ENCODE peak calls at places on chromosomes 5 and 9, in five cellular contexts. T is activated T-cell treated with anti-CD3 and anti-CD28 coated beads, Interleukin-2, amount 50 U/mL, for 72 hours; K is heart left ventricle; R is CD8-positive, alpha-beta T cell; C is stimulated activated CD4-positive, alpha-beta T cell treated with anti-CD3 and anti-CD28 coated beads, Interleukin-1b, Interleukin-23, amount 100 ng/mL, for 24 hours. L is an unnamed sample.

GRCh38 chr5:178413992-178414391 is 176.2 kb downstream of the COL23A1 start:
- DNase-seq in C (no peak), T (no peak), K (no peak), R (no peak), L (no peak)

GRCh38 chr5:1883120-1883924 is 597 bp upstream of the IRX4 start:
- DNase-seq in C (no peak), K (peak; percentile 58), R (no peak), T (no peak), L (no peak)

GRCh38 chr5:179699640-179700298 is 1.0 kb downstream of the CANX start:
- DNase-seq in K (no peak), R (peak; percentile 13), T (peak; percentile 68), C (no peak), L (no peak)

GRCh38 chr9:111897831-111898144 is 1.2 kb downstream of the UGCG start:
- DNase-seq in R (peak; percentile 8), K (no peak), T (no peak), C (no peak), L (peak; percentile 39)

GRCh38 chr5:85000671-85001070 is 616.0 kb upstream of the EDIL3 start:
- DNase-seq in C (no peak), K (no peak), T (no peak), R (no peak), L (no peak)

GRCh38 chr9:90815183-90815943 is 13.7 kb downstream of the SYK start:
- DNase-seq in R (no peak), K (no peak), T (no peak), C (peak; percentile 4), L (no peak)

GRCh38 chr9:134152022-134152448 is 12.3 kb downstream of the RNU6ATAC start:
- DNase-seq in T (no peak), C (no peak), R (no peak), K (no peak), L (no peak)

GRCh38 chr5:40437452-40437861 is 242.3 kb upstream of the PTGER4 start:
- DNase-seq in K (no peak), T (peak; percentile 60), R (peak; percentile 20), C (no peak), L (no peak)

GRCh38 chr9:6938873-6939272 is 181.1 kb downstream of the KDM4C start:
- DNase-seq in T (no peak), C (no peak), K (no peak), R (no peak), L (no peak)

GRCh38 chr5:157994906-157995519 is 136.1 kb upstream of the CLINT1 start:
- DNase-seq in K (peak; percentile 73), R (peak; percentile 26), C (peak; percentile 28), T (peak; percentile 53), L (peak; percentile 66)

GRCh38 chr9:124696101-124696500 is 75.0 kb downstream of the NR6A1 start:
- DNase-seq in K (no peak), T (no peak), C (no peak), R (no peak), L (no peak)

GRCh38 chr5:78597068-78597857 is 51.3 kb downstream of the LHFPL2 start:
- DNase-seq in K (no peak), C (no peak), R (no peak), T (no peak), L (no peak)

GRCh38 chr5:109152565-109152964 is 257.2 kb downstream of the PJA2 start:
- DNase-seq in K (no peak), T (no peak), C (no peak), R (no peak), L (no peak)

GRCh38 chr5:129541648-129542251 is 81.7 kb downstream of the ADAMTS19 start:
- DNase-seq in R (no peak), T (no peak), C (no peak), K (no peak), L (no peak)

GRCh38 chr9:135523521-135524129 is 2.4 kb downstream of the LCN1 start:
- DNase-seq in C (no peak), R (no peak), T (no peak), K (no peak), L (no peak)

GRCh38 chr5:144201578-144201977 is 30.9 kb downstream of the KCTD16 start:
- DNase-seq in K (no peak), C (no peak), T (no peak), R (no peak), L (no peak)

GRCh38 chr5:168528521-168529360 is at the start of gene FBLL1:
- DNase-seq in K (no peak), C (peak; percentile 9), T (peak; percentile 44), R (peak; percentile 31), L (peak; percentile 79)

GRCh38 chr9:136086213-136086881 is 8.7 kb downstream of the NACC2 start:
- DNase-seq in C (no peak), T (no peak), R (no peak), K (peak; percentile 46), L (no peak)

GRCh38 chr5:137292461-137293025 is 206.6 kb downstream of the SPOCK1 start:
- DNase-seq in C (no peak), T (no peak), K (no peak), R (no peak), L (peak; percentile 47)

GRCh38 chr5:165325201-165325600 is 1819.8 kb downstream of the MAT2B start:
- DNase-seq in C (no peak), K (no peak), R (no peak), T (no peak), L (no peak)

GRCh38 chr5:138337685-138338410 is at the start of gene FAM53C:
- DNase-seq in T (peak; percentile 98), R (peak; percentile 90), K (peak; percentile 94), C (peak; percentile 81), L (peak; percentile 93)

GRCh38 chr5:109352024-109352423 is 57.8 kb downstream of the PJA2 start:
- DNase-seq in R (no peak), C (no peak), T (no peak), K (no peak), L (no peak)

GRCh38 chr5:110726249-110727024 is at the start of gene TMEM232:
- DNase-seq in T (peak; percentile 75), R (peak; percentile 73), K (peak; percentile 73), C (peak; percentile 25), L (peak; percentile 79)

GRCh38 chr5:31854181-31854624 is 215.3 kb downstream of the PDZD2 start:
- DNase-seq in K (peak; percentile 38), C (no peak), R (peak; percentile 7), T (no peak), L (peak; percentile 22)

GRCh38 chr5:104111622-104112021 is 549.0 kb upstream of the NUDT12 start:
- DNase-seq in R (no peak), T (no peak), K (no peak), C (no peak), L (no peak)

GRCh38 chr5:179975713-179976030 is 68.0 kb upstream of the TBC1D9B start:
- DNase-seq in K (no peak), T (no peak), R (no peak), C (no peak), L (no peak)

GRCh38 chr9:129223551-129224208 is 45.6 kb upstream of the IER5L start:
- DNase-seq in T (no peak), R (no peak), K (no peak), C (no peak), L (no peak)

GRCh38 chr9:95065224-95065623 is 252.3 kb downstream of the FANCC start:
- DNase-seq in T (no peak), K (no peak), R (no peak), C (no peak), L (peak; percentile 27)

GRCh38 chr5:58680503-58680902 is 97.6 kb downstream of the RAB3C start:
- DNase-seq in K (no peak), C (no peak), R (no peak), T (no peak), L (no peak)

GRCh38 chr9:127506814-127507750 is 55.8 kb downstream of the LRSAM1 start:
- DNase-seq in R (no peak), T (no peak), C (no peak), K (no peak), L (no peak)

GRCh38 chr5:81398741-81399140 is 4.8 kb upstream of the ACOT12 start:
- DNase-seq in T (no peak), K (no peak), C (no peak), R (no peak), L (no peak)

GRCh38 chr5:148915224-148915803 is 88.9 kb downstream of the ADRB2 start:
- DNase-seq in R (no peak), T (no peak), C (no peak), K (no peak), L (no peak)

GRCh38 chr9:68704804-68705635 is at the start of gene PIP5K1B:
- DNase-seq in C (no peak), R (peak; percentile 5), K (peak; percentile 84), T (peak; percentile 61), L (peak; percentile 38)

GRCh38 chr9:3647652-3648051 is 121.9 kb upstream of the RFX3 start:
- DNase-seq in K (no peak), T (no peak), R (no peak), C (no peak), L (no peak)

L was measured in NCI-H345.